ENCODE peak calls at places on chromosome 9, in six cellular contexts. P is activated T-helper 1 cell treated with anti-CD3 and anti-CD28 coated beads, Interleukin-2, amount 50 U/mL, for 16 hours; Z is cardiac fibroblast; X is pancreas; E is stimulated activated CD4-positive, alpha-beta T cell treated with anti-CD3 and anti-CD28 coated beads, Interleukin-2, amount 100 ng/mL, for 24 hours; G is NCI-H146. B is an unnamed sample.

GRCh38 chr9:135960328-135961276 is 571 bp downstream of the UBAC1 start:
- DNase-seq in P (no peak), Z (peak; percentile 16), X (peak; percentile 24), E (peak; percentile 11), G (peak; percentile 28), B (no peak)

GRCh38 chr9:107733530-107733907 is 243.9 kb upstream of the KLF4 start:
- DNase-seq in P (no peak), Z (peak; percentile 65), X (no peak), E (no peak), G (no peak), B (no peak)

GRCh38 chr9:106587021-106587420 is 275.9 kb upstream of the ZNF462 start:
- DNase-seq in P (no peak), Z (no peak), X (no peak), E (no peak), G (no peak), B (no peak)

GRCh38 chr9:13020141-13020540 is 245.3 kb downstream of the LURAP1L start:
- DNase-seq in P (no peak), Z (peak; percentile 40), X (no peak), E (no peak), G (no peak), B (no peak)

GRCh38 chr9:22650145-22650544 is 203.5 kb downstream of the DMRTA1 start:
- DNase-seq in P (no peak), Z (no peak), X (no peak), E (no peak), G (no peak), B (no peak)

GRCh38 chr9:123282343-123283047 is 14.1 kb upstream of the STRBP start:
- DNase-seq in P (no peak), Z (peak; percentile 20), X (no peak), E (no peak), G (peak; percentile 53), B (peak; percentile 71)

GRCh38 chr9:35570709-35571108 is 34.4 kb upstream of the TESK1 start:
- DNase-seq in P (peak; percentile 5), Z (no peak), X (no peak), E (peak; percentile 55), G (no peak), B (no peak)

GRCh38 chr9:115378758-115379157 is 260.8 kb upstream of the TNC start:
- DNase-seq in P (no peak), Z (no peak), X (no peak), E (no peak), G (no peak), B (no peak)

GRCh38 chr9:93896496-93897033 is 58.6 kb downstream of the BARX1 start:
- DNase-seq in P (no peak), Z (no peak), X (no peak), E (no peak), G (no peak), B (no peak)

GRCh38 chr9:840343-840742 is 1.2 kb upstream of the DMRT1 start:
- DNase-seq in P (no peak), Z (no peak), X (no peak), E (no peak), G (no peak), B (peak; percentile 36)

GRCh38 chr9:120474579-120475243 is 105.3 kb downstream of the CDK5RAP2 start:
- DNase-seq in P (no peak), Z (peak; percentile 51), X (no peak), E (no peak), G (no peak), B (no peak)

GRCh38 chr9:128707446-128707845 is 5.1 kb downstream of the PKN3 start:
- DNase-seq in P (no peak), Z (no peak), X (no peak), E (no peak), G (no peak), B (no peak)

GRCh38 chr9:138077898-138078540 is 200.4 kb downstream of the CACNA1B start:
- DNase-seq in P (no peak), Z (no peak), X (no peak), E (no peak), G (no peak), B (no peak)

GRCh38 chr9:131954299-131954698 is 125.4 kb downstream of the MED27 start:
- DNase-seq in P (no peak), Z (no peak), X (no peak), E (no peak), G (peak; percentile 26), B (peak; percentile 9)

GRCh38 chr9:97854696-97855485 is 1.9 kb downstream of the FOXE1 start:
- DNase-seq in P (no peak), Z (no peak), X (no peak), E (no peak), G (no peak), B (no peak)

GRCh38 chr9:136596219-136596616 is 50.4 kb upstream of the NOTCH1 start:
- DNase-seq in P (no peak), Z (no peak), X (no peak), E (no peak), G (no peak), B (no peak)

GRCh38 chr9:75200892-75201470 is 112.7 kb downstream of the OSTF1 start:
- DNase-seq in P (no peak), Z (peak; percentile 59), X (no peak), E (no peak), G (peak; percentile 18), B (peak; percentile 57)

GRCh38 chr9:112120471-112120925 is 54.6 kb downstream of the SUSD1 start:
- DNase-seq in P (no peak), Z (no peak), X (no peak), E (no peak), G (peak; percentile 75), B (peak; percentile 53)

GRCh38 chr9:107336718-107337360 is 53.8 kb downstream of the RAD23B start:
- DNase-seq in P (no peak), Z (peak; percentile 73), X (no peak), E (no peak), G (no peak), B (no peak)

GRCh38 chr9:37917801-37918664 is 14.1 kb upstream of the SLC25A51 start:
- DNase-seq in P (no peak), Z (no peak), X (no peak), E (no peak), G (no peak), B (no peak)

GRCh38 chr9:114351932-114352331 is 22.3 kb downstream of the ORM2 start:
- DNase-seq in P (no peak), Z (no peak), X (no peak), E (no peak), G (no peak), B (no peak)

GRCh38 chr9:18893491-18893890 is 139.5 kb downstream of the SAXO1 start:
- DNase-seq in P (no peak), Z (no peak), X (no peak), E (no peak), G (no peak), B (no peak)

GRCh38 chr9:128243486-128244415 is 32.1 kb downstream of the GOLGA2 start:
- DNase-seq in P (no peak), Z (peak; percentile 29), X (no peak), E (no peak), G (no peak), B (no peak)

GRCh38 chr9:93379051-93379450 is 72.4 kb upstream of the FAM120A start:
- DNase-seq in P (no peak), Z (no peak), X (no peak), E (no peak), G (no peak), B (no peak)

B was measured in A673.